ENCODE peak calls at places on chromosomes 6 and 20, in ten cellular contexts. Y, C, E, L, S, D, N, Z, J and X are unnamed samples.

GRCh38 chr6:31614075-31614619 is 887 bp upstream of the AIF1 start:
- DNase-seq in Y (no peak), C (no peak), E (no peak), L (no peak), S (no peak), D (no peak), N (no peak), Z (no peak), J (no peak), X (no peak)

GRCh38 chr6:123524781-123525180 is 112.0 kb downstream of the TRDN start:
- DNase-seq in Y (no peak), C (no peak), E (no peak), L (no peak), S (no peak), D (no peak), N (no peak), Z (no peak), J (no peak), X (no peak)

GRCh38 chr20:37907677-37908397 is 4.9 kb downstream of the VSTM2L start:
- DNase-seq in Y (no peak), C (no peak), E (no peak), L (no peak), S (no peak), D (no peak), N (peak; percentile 91), Z (peak; percentile 37), J (no peak), X (peak; percentile 4)

GRCh38 chr6:22383016-22383415 is 86.2 kb upstream of the PRL start:
- DNase-seq in Y (no peak), C (no peak), E (no peak), L (no peak), S (no peak), D (no peak), N (no peak), Z (no peak), J (no peak), X (no peak)

GRCh38 chr6:162964703-162965140 is 236.9 kb downstream of the PACRG start:
- DNase-seq in Y (peak; percentile 39), C (no peak), E (peak; percentile 50), L (no peak), S (peak; percentile 78), D (no peak), N (no peak), Z (no peak), J (peak; percentile 76), X (peak; percentile 100)

GRCh38 chr6:125528614-125529013 is 220.8 kb upstream of the HEY2 start:
- DNase-seq in Y (no peak), C (no peak), E (no peak), L (no peak), S (no peak), D (no peak), N (no peak), Z (no peak), J (no peak), X (no peak)

GRCh38 chr6:65055545-65055944 is 651.5 kb downstream of the EYS start:
- DNase-seq in Y (no peak), C (no peak), E (no peak), L (no peak), S (no peak), D (no peak), N (no peak), Z (no peak), J (no peak), X (no peak)

GRCh38 chr6:128161263-128161662 is 260.4 kb upstream of the THEMIS start:
- DNase-seq in Y (no peak), C (no peak), E (no peak), L (no peak), S (no peak), D (no peak), N (no peak), Z (no peak), J (no peak), X (no peak)

GRCh38 chr6:128350416-128351254 is 169.8 kb downstream of the PTPRK start:
- DNase-seq in Y (no peak), C (no peak), E (no peak), L (no peak), S (no peak), D (no peak), N (no peak), Z (no peak), J (no peak), X (no peak)

GRCh38 chr6:10421508-10422281 is 6.8 kb upstream of the TFAP2A start:
- DNase-seq in Y (no peak), C (no peak), E (no peak), L (no peak), S (no peak), D (no peak), N (no peak), Z (no peak), J (no peak), X (no peak)

GRCh38 chr20:51419236-51419635 is 123.3 kb downstream of the NFATC2 start:
- DNase-seq in Y (no peak), C (peak; percentile 43), E (no peak), L (no peak), S (no peak), D (no peak), N (no peak), Z (no peak), J (no peak), X (no peak)

GRCh38 chr6:131867744-131868143 is 59.9 kb downstream of the ENPP1 start:
- DNase-seq in Y (no peak), C (no peak), E (no peak), L (no peak), S (no peak), D (no peak), N (no peak), Z (no peak), J (no peak), X (no peak)

GRCh38 chr20:20505554-20505953 is 137.7 kb downstream of the INSM1 start:
- DNase-seq in Y (no peak), C (no peak), E (no peak), L (no peak), S (no peak), D (no peak), N (no peak), Z (no peak), J (no peak), X (no peak)

GRCh38 chr20:16346956-16347355 is 226.3 kb downstream of the KIF16B start:
- DNase-seq in Y (no peak), C (no peak), E (no peak), L (no peak), S (no peak), D (no peak), N (no peak), Z (no peak), J (no peak), X (no peak)

GRCh38 chr6:73207221-73207837 is 18.0 kb downstream of the KHDC1L start:
- DNase-seq in Y (no peak), C (no peak), E (no peak), L (no peak), S (no peak), D (no peak), N (no peak), Z (no peak), J (no peak), X (no peak)

GRCh38 chr6:35401514-35401913 is 50.6 kb upstream of the FANCE start:
- DNase-seq in Y (no peak), C (no peak), E (no peak), L (no peak), S (no peak), D (no peak), N (peak; percentile 66), Z (no peak), J (no peak), X (no peak)
- H3K4me3 ChIP-seq in Y (no peak overlapping the region), C (no peak overlapping the region), E (no peak overlapping the region), L (no peak overlapping the region), S (no peak overlapping the region), D (no peak overlapping the region), N (no peak overlapping the region), Z (no peak overlapping the region), J (no peak overlapping the region), X (no peak overlapping the region)

DNA sequence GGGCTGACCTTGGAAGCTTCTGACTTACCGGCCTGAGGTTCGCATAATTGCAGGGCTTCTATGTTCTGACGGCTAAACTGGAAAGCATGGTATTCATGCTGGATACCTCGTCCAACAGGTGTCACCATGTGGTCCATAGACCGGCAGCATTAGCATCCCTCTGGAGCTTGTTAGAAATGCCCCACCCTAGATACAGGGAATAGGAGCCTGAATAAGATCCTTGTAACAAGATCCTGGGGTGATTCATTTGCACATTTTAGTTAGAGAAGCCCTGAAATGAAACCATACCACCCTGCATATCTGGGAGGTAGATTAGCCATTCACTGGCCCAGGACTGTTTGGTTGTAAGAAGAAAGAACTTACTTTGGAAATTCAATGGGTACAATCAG is 77.7 kb downstream of the TMEM170B start:
- DNase-seq in Y (no peak), C (no peak), E (no peak), L (no peak), S (no peak), D (no peak), N (peak; percentile 36), Z (peak; percentile 51), J (no peak), X (no peak)
- H3K27ac ChIP-seq in Y (no peak overlapping the region), C (no peak overlapping the region), E (no peak overlapping the region), L (no peak overlapping the region), S (no peak overlapping the region), D (no peak overlapping the region), N (no peak overlapping the region), Z (peak overlapping the region; percentile 100), J (no peak overlapping the region), X (peak overlapping the region; percentile 62)

GRCh38 chr6:104940238-104940880 is 16.5 kb upstream of the LIN28B start:
- DNase-seq in Y (no peak), C (no peak), E (no peak), L (no peak), S (no peak), D (no peak), N (no peak), Z (no peak), J (no peak), X (no peak)
- H3K4me3 ChIP-seq in Y (no peak overlapping the region), C (no peak overlapping the region), E (peak overlapping the region; percentile 67), L (peak overlapping the region; percentile 45), S (peak overlapping the region; percentile 46), D (peak overlapping the region; percentile 36), N (no peak overlapping the region), Z (peak overlapping the region; percentile 38), J (no peak overlapping the region), X (peak overlapping the region; percentile 52)

GRCh38 chr20:50227506-50227905 is 36.9 kb downstream of the CEBPB start:
- DNase-seq in Y (no peak), C (no peak), E (no peak), L (no peak), S (no peak), D (no peak), N (no peak), Z (no peak), J (no peak), X (no peak)

GRCh38 chr20:50224553-50225255 is 34.1 kb downstream of the CEBPB start:
- DNase-seq in Y (peak; percentile 41), C (peak; percentile 39), E (peak; percentile 86), L (peak; percentile 95), S (peak; percentile 80), D (no peak), N (no peak), Z (peak; percentile 63), J (no peak), X (peak; percentile 91)

GRCh38 chr20:50224052-50224451 is 33.4 kb downstream of the CEBPB start:
- DNase-seq in Y (no peak), C (no peak), E (no peak), L (no peak), S (no peak), D (no peak), N (no peak), Z (no peak), J (no peak), X (no peak)

GRCh38 chr20:50229156-50229605 is 38.6 kb downstream of the CEBPB start:
- DNase-seq in Y (peak; percentile 57), C (no peak), E (no peak), L (peak; percentile 41), S (no peak), D (no peak), N (no peak), Z (no peak), J (no peak), X (no peak)

GRCh38 chr20:50226093-50226974 is 35.7 kb downstream of the CEBPB start:
- DNase-seq in Y (peak; percentile 42), C (peak; percentile 42), E (peak; percentile 56), L (peak; percentile 89), S (peak; percentile 46), D (no peak), N (no peak), Z (no peak), J (no peak), X (no peak)
- H3K27ac ChIP-seq in Y (no peak overlapping the region), C (no peak overlapping the region), E (no peak overlapping the region), L (peak overlapping the region; percentile 86), S (peak overlapping the region; percentile 37), D (peak overlapping the region; percentile 75), N (peak overlapping the region; percentile 19), Z (no peak overlapping the region), J (no peak overlapping the region), X (peak overlapping the region; percentile 68)